ENCODE peak calls at places on chromosome 15, in four cellular contexts. L, K, N and S are unnamed samples. For H3K27me3, the result is how much of the 10 kb centered on the place peaks cover.

GRCh38 chr15:98658831-98659699 is 10.7 kb downstream of the IGF1R start:
- DNase-seq in L (peak), K (peak), N (peak), S (peak)

GRCh38 chr15:70036585-70037343 is 61.0 kb downstream of the TLE3 start:
- DNase-seq in L (peak), K (no peak), N (no peak), S (no peak)

GRCh38 chr15:64878708-64879107 is 33.0 kb upstream of the ANKDD1A start:
- DNase-seq in L (no peak), K (peak), N (no peak), S (no peak)

GRCh38 chr15:45138814-45139765 is 9.3 kb downstream of the DUOX1 start:
- DNase-seq in L (no peak), K (no peak), N (peak), S (no peak)

GRCh38 chr15:69414702-69415161 is 583 bp downstream of the KIF23 start:
- DNase-seq in L (no peak), K (no peak), N (peak), S (no peak)

GRCh38 chr15:43792761-43793493 is 807 bp downstream of the SERF2 start:
- DNase-seq in L (peak), K (peak), N (peak), S (peak)

GRCh38 chr15:81299630-81300273 is 24.2 kb downstream of the STARD5 start:
- DNase-seq in L (peak), K (no peak), N (no peak), S (no peak)

GRCh38 chr15:59199775-59200465 is 6.7 kb upstream of the LDHAL6B start:
- DNase-seq in L (no peak), K (no peak), N (no peak), S (no peak)

GRCh38 chr15:31605467-31605931 is 278.9 kb downstream of the KLF13 start:
- DNase-seq in L (no peak), K (no peak), N (no peak), S (no peak)

GRCh38 chr15:53837263-53837662 is 77.8 kb upstream of the WDR72 start:
- DNase-seq in L (no peak), K (no peak), N (peak), S (no peak)

GRCh38 chr15:89413877-89414276 is 79.3 kb upstream of the POLG start:
- DNase-seq in L (no peak), K (no peak), N (no peak), S (no peak)
- H3K27me3 ChIP-seq in L (half or more), K (half or more), N (under half), S (half or more)

GRCh38 chr15:74318376-74319137 is 48.9 kb downstream of the CYP11A1 start:
- DNase-seq in L (no peak), K (peak), N (no peak), S (no peak)

GRCh38 chr15:74320358-74321247 is 46.8 kb downstream of the CYP11A1 start:
- DNase-seq in L (peak), K (peak), N (no peak), S (no peak)

GRCh38 chr15:74317820-74318375 is 49.5 kb downstream of the CYP11A1 start:
- DNase-seq in L (peak), K (peak), N (peak), S (no peak)

GRCh38 chr15:74319596-74320357 is 47.7 kb downstream of the CYP11A1 start:
- DNase-seq in L (no peak), K (peak), N (no peak), S (no peak)

DNA sequence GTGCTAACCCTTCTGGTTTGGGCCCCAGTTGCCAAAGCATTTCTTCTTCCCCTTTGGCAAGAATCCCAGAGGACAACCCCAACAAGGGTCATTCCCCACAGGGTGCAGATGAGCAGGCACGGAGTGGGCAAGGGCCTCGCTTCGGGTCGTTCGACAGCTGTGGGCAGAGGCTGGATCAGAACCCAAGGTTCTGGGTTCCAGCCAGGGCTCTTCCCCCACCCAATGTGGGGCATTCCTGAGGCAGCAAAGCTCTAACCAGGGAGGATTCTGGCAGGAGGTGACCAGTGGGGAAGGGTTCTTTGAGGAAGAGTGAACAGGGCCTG is 48.3 kb downstream of the CYP11A1 start:
- DNase-seq in L (no peak), K (no peak), N (no peak), S (no peak)
- TF ChIP-seq CTCF in L (no peak), K (no peak), N (no peak), S (no peak)

GRCh38 chr15:93331545-93332117 is 242.6 kb upstream of the RGMA start:
- DNase-seq in L (no peak), K (no peak), N (no peak), S (no peak)

GRCh38 chr15:93327364-93327763 is 238.4 kb upstream of the RGMA start:
- DNase-seq in L (no peak), K (no peak), N (no peak), S (no peak)

GRCh38 chr15:93333826-93334225 is 244.8 kb upstream of the RGMA start:
- DNase-seq in L (no peak), K (peak), N (no peak), S (no peak)

DNA sequence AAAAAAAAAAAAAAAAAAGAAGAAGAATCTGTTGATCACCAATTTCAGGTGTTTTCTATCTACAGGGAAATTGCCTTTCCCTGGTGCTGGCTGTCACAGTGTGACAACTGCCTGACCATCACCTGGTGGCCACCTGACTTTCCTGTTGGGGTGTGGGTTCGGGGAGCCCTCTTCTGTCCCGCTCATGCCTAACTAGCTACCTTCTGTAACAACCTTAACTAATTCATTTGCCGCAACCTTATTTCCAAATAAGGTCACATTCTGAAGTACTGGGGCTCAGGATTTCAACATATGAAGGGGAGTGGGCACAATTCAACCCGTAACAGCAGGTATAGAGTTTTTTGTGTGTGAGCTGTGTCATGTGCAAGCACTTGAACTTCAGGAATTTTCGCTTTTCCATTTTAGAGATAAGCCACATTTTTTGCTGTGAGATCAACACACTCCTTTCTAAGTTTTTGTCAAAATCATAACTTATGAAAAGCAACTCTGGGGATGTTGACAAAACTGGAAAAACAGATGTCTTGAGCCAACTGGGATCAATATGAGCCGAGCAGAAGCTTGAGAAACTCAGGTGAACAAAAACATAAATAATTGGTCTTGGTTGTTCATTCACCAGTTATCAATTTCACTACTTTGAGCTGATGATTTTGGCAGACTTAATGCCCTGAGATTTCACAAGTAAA is 242.0 kb upstream of the RGMA start:
- DNase-seq in L (no peak), K (no peak), N (no peak), S (no peak)
- H3K27me3 ChIP-seq in L (under half), K (under half), N (under half), S (under half)

GRCh38 chr15:77631790-77632551 is 741 bp downstream of the LINGO1 start:
- DNase-seq in L (no peak), K (no peak), N (no peak), S (no peak)

GRCh38 chr15:77630064-77630463 is 2.6 kb downstream of the LINGO1 start:
- DNase-seq in L (no peak), K (no peak), N (no peak), S (no peak)

GRCh38 chr15:77629070-77630030 is 3.4 kb downstream of the LINGO1 start:
- DNase-seq in L (no peak), K (no peak), N (no peak), S (no peak)

GRCh38 chr15:77632760-77633133 is at the start of gene LINGO1:
- DNase-seq in L (no peak), K (peak), N (no peak), S (no peak)

DNA sequence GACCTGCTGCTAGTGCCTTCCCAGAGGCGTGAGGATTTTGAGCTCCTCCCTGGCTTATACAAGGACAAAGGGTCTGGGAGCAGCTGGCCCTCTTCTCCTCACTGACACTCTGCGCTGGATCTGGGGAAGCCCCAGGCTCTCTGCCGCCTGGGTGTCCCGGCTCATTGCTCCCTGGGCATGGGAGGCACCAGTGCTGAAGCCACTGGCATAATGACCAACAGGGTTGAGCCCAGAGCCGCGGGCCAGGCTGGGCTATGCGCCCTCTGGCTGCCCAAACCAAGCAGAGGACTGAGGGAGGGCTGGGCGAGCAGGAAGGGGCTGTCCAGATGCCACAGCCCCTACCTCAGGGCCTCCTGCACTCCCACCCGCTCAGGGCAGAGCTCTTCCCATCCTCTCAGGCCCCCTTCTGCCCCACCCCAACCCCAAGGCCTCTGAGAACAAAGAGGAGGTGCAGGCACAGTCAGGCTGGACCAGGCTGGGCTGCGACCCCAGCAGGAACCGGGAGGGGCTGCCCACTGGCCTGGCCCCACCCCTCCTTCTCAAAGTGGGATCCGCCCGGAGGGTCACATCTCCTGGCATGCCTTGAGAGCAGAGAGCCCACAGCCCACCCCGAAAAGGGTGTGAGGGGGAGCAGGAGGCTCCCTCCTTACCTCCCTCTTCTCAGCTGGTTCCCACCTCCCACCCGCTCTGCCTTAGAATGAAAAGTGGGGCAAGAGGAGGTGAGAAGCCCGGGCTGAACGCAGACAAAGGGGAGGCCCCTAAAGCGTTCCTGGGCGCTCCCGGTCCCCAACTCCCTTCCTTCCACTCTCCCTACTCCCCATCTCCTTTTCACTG is 1.5 kb downstream of the LINGO1 start:
- DNase-seq in L (no peak), K (no peak), N (no peak), S (no peak)
- TF ChIP-seq CTCF in L (no peak), K (peak), N (no peak), S (no peak)